ENCODE peak calls at places on chromosomes 2 and 18, in seven cellular contexts. One of them, this sample, is unnamed.

GRCh38 chr18:44803019-44803650 is 122.4 kb downstream of the SETBP1 start:
- DNase-seq in AG08396: peak
- DNase-seq in Daoy: no peak
- DNase-seq in fibroblast of the aortic adventitia: peak
- DNase-seq in endothelial cell: no peak
- DNase-seq in GM12892: no peak
- DNase-seq in T-helper 9 cell: no peak
- DNase-seq in this sample: no peak

GRCh38 chr2:18611184-18611583 is 21.8 kb upstream of the NT5C1B start:
- DNase-seq in Daoy: no peak
- DNase-seq in fibroblast of the aortic adventitia: peak
- DNase-seq in T-helper 9 cell: no peak
- DNase-seq in AG08396: no peak
- DNase-seq in endothelial cell: no peak
- DNase-seq in GM12892: no peak
- DNase-seq in this sample: no peak

GRCh38 chr2:11621465-11621864 is 48.5 kb downstream of the NTSR2 start:
- DNase-seq in Daoy: no peak
- DNase-seq in AG08396: no peak
- DNase-seq in endothelial cell: no peak
- DNase-seq in GM12892: no peak
- DNase-seq in T-helper 9 cell: no peak
- DNase-seq in fibroblast of the aortic adventitia: no peak
- DNase-seq in this sample: no peak

GRCh38 chr2:84874381-84875212 is 6.3 kb downstream of the TRABD2A start:
- DNase-seq in GM12892: no peak
- DNase-seq in AG08396: no peak
- DNase-seq in endothelial cell: no peak
- DNase-seq in T-helper 9 cell: no peak
- DNase-seq in fibroblast of the aortic adventitia: peak
- DNase-seq in Daoy: no peak
- DNase-seq in this sample: no peak

GRCh38 chr18:35695803-35696202 is 114.3 kb downstream of the GALNT1 start:
- DNase-seq in AG08396: no peak
- DNase-seq in endothelial cell: no peak
- DNase-seq in fibroblast of the aortic adventitia: no peak
- DNase-seq in T-helper 9 cell: no peak
- DNase-seq in Daoy: no peak
- DNase-seq in GM12892: no peak
- DNase-seq in this sample: no peak

GRCh38 chr2:173590278-173590811 is 235.7 kb downstream of the CDCA7 start:
- DNase-seq in AG08396: peak
- DNase-seq in fibroblast of the aortic adventitia: peak
- DNase-seq in endothelial cell: no peak
- DNase-seq in Daoy: peak
- DNase-seq in T-helper 9 cell: no peak
- DNase-seq in GM12892: no peak
- DNase-seq in this sample: no peak

GRCh38 chr2:163407296-163407695 is 328.5 kb downstream of the FIGN start:
- DNase-seq in T-helper 9 cell: no peak
- DNase-seq in endothelial cell: no peak
- DNase-seq in fibroblast of the aortic adventitia: no peak
- DNase-seq in AG08396: no peak
- DNase-seq in Daoy: no peak
- DNase-seq in GM12892: no peak
- DNase-seq in this sample: no peak

GRCh38 chr2:216195565-216195978 is 86.4 kb downstream of the XRCC5 start:
- DNase-seq in T-helper 9 cell: no peak
- DNase-seq in Daoy: peak
- DNase-seq in fibroblast of the aortic adventitia: peak
- DNase-seq in AG08396: peak
- DNase-seq in GM12892: no peak
- DNase-seq in endothelial cell: no peak
- DNase-seq in this sample: peak

GRCh38 chr2:144711546-144712276 is 191.8 kb upstream of the ZEB2 start:
- DNase-seq in endothelial cell: no peak
- DNase-seq in Daoy: no peak
- DNase-seq in AG08396: no peak
- DNase-seq in GM12892: no peak
- DNase-seq in fibroblast of the aortic adventitia: no peak
- DNase-seq in T-helper 9 cell: no peak
- DNase-seq in this sample: no peak

GRCh38 chr18:49626842-49627360 is 65.0 kb downstream of the LIPG start:
- DNase-seq in AG08396: no peak
- DNase-seq in Daoy: no peak
- DNase-seq in fibroblast of the aortic adventitia: no peak
- DNase-seq in GM12892: no peak
- DNase-seq in endothelial cell: no peak
- DNase-seq in T-helper 9 cell: no peak
- DNase-seq in this sample: no peak

This sample was measured in erythroblast.